ENCODE peak calls at places on chromosomes 6 and 20, in five cellular contexts. P is CD8-positive, alpha-beta T cell; Q is GM23338; X is neural progenitor cell; J is astrocyte. H is an unnamed sample. For H3K27me3, the result is how much of the 10 kb centered on the place peaks cover.

GRCh38 chr20:60358101-60358500 is 399.9 kb downstream of the CDH26 start:
- DNase-seq in P (no peak), Q (no peak), X (no peak), J (no peak), H (no peak)

GRCh38 chr6:1053587-1053986 is 258.3 kb upstream of the FOXQ1 start:
- DNase-seq in P (no peak), Q (no peak), X (no peak), J (no peak), H (no peak)

GRCh38 chr6:106085984-106086832 is at the start of gene PRDM1:
- DNase-seq in P (peak), Q (peak), X (peak), J (peak), H (peak)

GRCh38 chr6:8175046-8175777 is 72.9 kb upstream of the EEF1E1 start:
- DNase-seq in P (no peak), Q (no peak), X (no peak), J (no peak), H (no peak)

GRCh38 chr20:58612021-58612700 is 38.9 kb upstream of the STX16 start:
- DNase-seq in P (no peak), Q (no peak), X (no peak), J (peak), H (peak)

GRCh38 chr6:107460074-107460631 is 789 bp upstream of the PDSS2 start:
- DNase-seq in P (no peak), Q (peak), X (no peak), J (no peak), H (no peak)

GRCh38 chr20:52975024-52975732 is 3.0 kb downstream of the TSHZ2 start:
- DNase-seq in P (no peak), Q (no peak), X (no peak), J (peak), H (peak)

GRCh38 chr20:49713779-49714712 is at the start of gene B4GALT5:
- DNase-seq in P (peak), Q (peak), X (peak), J (peak), H (peak)

GRCh38 chr20:32521780-32522524 is 63.2 kb downstream of the NOL4L start:
- DNase-seq in P (peak), Q (peak), X (peak), J (no peak), H (peak)

GRCh38 chr6:135673671-135674309 is 176.2 kb upstream of the AHI1 start:
- DNase-seq in P (no peak), Q (no peak), X (no peak), J (peak), H (no peak)

GRCh38 chr6:14272111-14273085 is 154.8 kb downstream of the CD83 start:
- DNase-seq in P (no peak), Q (no peak), X (no peak), J (peak), H (no peak)

GRCh38 chr20:62487125-62487524 is 11.3 kb upstream of the GATA5 start:
- DNase-seq in P (no peak), Q (no peak), X (no peak), J (no peak), H (peak)

GRCh38 chr6:14453712-14454466 is 336.3 kb downstream of the CD83 start:
- DNase-seq in P (no peak), Q (no peak), X (no peak), J (no peak), H (no peak)

GRCh38 chr20:53865905-53866786 is 204.2 kb downstream of the BCAS1 start:
- DNase-seq in P (no peak), Q (peak), X (peak), J (peak), H (no peak)

GRCh38 chr6:147116043-147116442 is 88.2 kb upstream of the STXBP5 start:
- DNase-seq in P (no peak), Q (no peak), X (no peak), J (no peak), H (no peak)

GRCh38 chr6:142235247-142235646 is 66.6 kb upstream of the ADGRG6 start:
- DNase-seq in P (no peak), Q (peak), X (no peak), J (no peak), H (no peak)

GRCh38 chr6:116881236-116881635 is 4.2 kb downstream of the RFX6 start:
- DNase-seq in P (no peak), Q (no peak), X (no peak), J (no peak), H (no peak)

GRCh38 chr6:156699017-156699421 is 78.2 kb upstream of the ARID1B start:
- DNase-seq in P (no peak), Q (no peak), X (no peak), J (peak), H (no peak)

GRCh38 chr6:3214898-3215297 is 12.6 kb downstream of the TUBB2B start:
- DNase-seq in P (no peak), Q (no peak), X (no peak), J (no peak), H (no peak)

GRCh38 chr6:25138024-25138696 is 141.0 kb upstream of the CARMIL1 start:
- DNase-seq in P (peak), Q (no peak), X (no peak), J (peak), H (peak)

GRCh38 chr20:4666001-4666470 is 55.7 kb upstream of the PRND start:
- DNase-seq in P (peak), Q (no peak), X (no peak), J (peak), H (no peak)

GRCh38 chr20:59580208-59580980 is 23.9 kb upstream of the PHACTR3 start:
- DNase-seq in P (no peak), Q (no peak), X (no peak), J (no peak), H (no peak)

GRCh38 chr20:24897974-24898373 is 51.1 kb upstream of the CST7 start:
- DNase-seq in P (no peak), Q (no peak), X (no peak), J (no peak), H (no peak)

GRCh38 chr6:1390071-1390804 is 862 bp downstream of the FOXF2 start:
- DNase-seq in P (no peak), Q (peak), X (peak), J (peak), H (no peak)

GRCh38 chr6:43096451-43097097 is 20.5 kb downstream of the PTK7 start:
- DNase-seq in P (no peak), Q (peak), X (peak), J (peak), H (no peak)

GRCh38 chr6:139540276-139540675 is 165.8 kb upstream of the CITED2 start:
- DNase-seq in P (peak), Q (no peak), X (no peak), J (peak), H (no peak)

GRCh38 chr6:3202999-3203696 is 24.3 kb downstream of the TUBB2B start:
- DNase-seq in P (no peak), Q (no peak), X (no peak), J (peak), H (no peak)

GRCh38 chr6:11653028-11653583 is 115.6 kb downstream of the TMEM170B start:
- DNase-seq in P (no peak), Q (peak), X (no peak), J (peak), H (no peak)

GRCh38 chr6:3321042-3321441 is 62.3 kb downstream of the PSMG4 start:
- DNase-seq in P (no peak), Q (no peak), X (no peak), J (no peak), H (no peak)

GRCh38 chr6:167968091-167968490 is 29.4 kb upstream of the KIF25 start:
- DNase-seq in P (no peak), Q (peak), X (peak), J (no peak), H (peak)

GRCh38 chr6:149897015-149897697 is 757 bp downstream of the RAET1E start:
- DNase-seq in P (no peak), Q (no peak), X (no peak), J (peak), H (peak)

GRCh38 chr6:122289721-122290501 is 109.5 kb upstream of the HSF2 start:
- DNase-seq in P (no peak), Q (peak), X (peak), J (peak), H (no peak)

GRCh38 chr6:79261666-79262065 is 27.2 kb upstream of the HMGN3 start:
- DNase-seq in P (no peak), Q (no peak), X (no peak), J (no peak), H (no peak)

GRCh38 chr6:137705166-137706064 is 161.6 kb upstream of the TNFAIP3 start:
- DNase-seq in P (peak), Q (peak), X (peak), J (peak), H (peak)

GRCh38 chr6:5112065-5112799 is 27.1 kb downstream of the PPP1R3G start:
- DNase-seq in P (no peak), Q (no peak), X (no peak), J (peak), H (no peak)

GRCh38 chr20:31687777-31688176 is 34.9 kb downstream of the BCL2L1 start:
- DNase-seq in P (no peak), Q (no peak), X (no peak), J (no peak), H (no peak)

GRCh38 chr20:61440548-61441055 is 188.5 kb downstream of the CDH4 start:
- DNase-seq in P (no peak), Q (no peak), X (peak), J (no peak), H (no peak)
- H3K4me3 ChIP-seq in P (no peak), Q (no peak), X (no peak), J (no peak), H (no peak)

DNA sequence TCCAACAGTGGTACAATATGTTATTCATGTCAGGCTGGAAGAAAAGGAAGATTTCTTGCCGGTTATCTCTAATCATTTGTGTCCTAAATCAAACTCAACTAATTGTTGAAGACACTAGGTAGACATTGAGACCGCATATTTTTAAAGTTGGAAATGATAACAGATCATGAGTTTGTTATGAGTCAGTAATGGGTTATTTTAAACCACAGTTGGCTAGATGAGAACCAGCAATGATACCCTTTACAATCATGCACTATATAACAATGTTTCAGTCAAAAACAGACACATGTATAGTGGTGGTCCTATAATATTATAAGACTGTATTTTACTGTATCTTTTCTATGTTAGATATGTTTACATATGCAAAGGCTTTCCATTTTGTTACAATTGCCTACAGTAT is 241.6 kb downstream of the LMBRD1 start:
- DNase-seq in P (no peak), Q (no peak), X (no peak), J (no peak), H (no peak)
- TF ChIP-seq CTCF in P (no peak), Q (no peak), X (no peak), J (no peak), H (no peak)

GRCh38 chr20:44707259-44707580 is 7.9 kb upstream of the CCN5 start:
- DNase-seq in P (no peak), Q (no peak), X (no peak), J (no peak), H (no peak)
- H3K27me3 ChIP-seq in P (under half), Q (under half), X (under half), J (under half), H (under half)

GRCh38 chr6:75748743-75749538 is at the start of gene MYO6:
- DNase-seq in P (peak), Q (peak), X (peak), J (peak), H (peak)
- H3K4me3 ChIP-seq in P (peak), Q (peak), X (peak), J (peak), H (peak)

DNA sequence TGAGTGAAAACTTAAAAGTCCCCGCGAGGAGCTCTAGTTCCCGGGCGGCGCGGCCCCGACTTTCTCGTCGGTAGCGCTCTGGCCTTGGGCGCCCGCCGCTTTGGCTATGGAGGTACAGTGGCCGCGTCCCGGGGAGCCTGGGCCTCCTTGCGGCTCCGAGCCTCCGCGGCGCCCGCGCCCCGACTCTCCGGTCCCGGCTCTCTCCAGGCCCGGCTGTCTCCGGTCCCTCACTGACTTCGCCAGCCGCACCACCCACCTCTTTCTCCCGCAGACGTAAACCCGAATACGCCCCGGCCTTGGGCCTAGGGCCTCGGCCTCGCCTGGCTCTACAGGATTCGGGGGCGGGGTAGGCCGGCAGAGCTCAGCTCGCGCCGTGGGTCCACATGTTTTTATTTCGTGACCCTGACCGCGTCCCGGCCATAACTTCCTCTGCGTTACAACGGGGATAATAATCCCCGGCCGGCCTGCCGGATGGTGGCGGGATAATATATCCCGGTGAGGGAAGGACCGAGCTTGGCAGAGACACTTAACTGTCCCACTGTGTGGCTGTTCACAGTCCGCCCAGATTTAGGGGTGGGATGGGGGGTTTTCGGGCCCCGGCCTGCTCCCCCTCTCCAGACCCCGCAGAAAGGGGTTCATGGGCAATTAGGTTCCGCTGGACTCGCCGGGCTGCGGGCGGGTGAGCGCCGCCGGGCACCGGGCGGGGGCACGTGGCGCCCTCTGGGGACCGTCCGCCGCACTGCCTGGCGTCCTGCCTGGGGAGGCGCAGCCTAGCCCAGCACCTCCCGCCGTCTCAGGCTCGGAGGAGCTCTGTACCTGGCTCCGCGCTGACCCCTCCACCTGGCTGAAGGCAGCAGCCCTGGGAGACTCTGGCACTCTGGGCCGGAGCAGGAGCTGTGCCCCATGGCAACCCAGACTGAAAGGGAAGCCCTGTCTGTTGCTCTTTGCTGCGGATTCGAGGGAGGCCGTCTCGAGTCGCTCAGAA is 10.1 kb upstream of the TBX18 start:
- DNase-seq in P (no peak), Q (peak), X (peak), J (no peak), H (peak)
- TF ChIP-seq CTCF in P (no peak), Q (peak), X (peak), J (peak), H (peak)

DNA sequence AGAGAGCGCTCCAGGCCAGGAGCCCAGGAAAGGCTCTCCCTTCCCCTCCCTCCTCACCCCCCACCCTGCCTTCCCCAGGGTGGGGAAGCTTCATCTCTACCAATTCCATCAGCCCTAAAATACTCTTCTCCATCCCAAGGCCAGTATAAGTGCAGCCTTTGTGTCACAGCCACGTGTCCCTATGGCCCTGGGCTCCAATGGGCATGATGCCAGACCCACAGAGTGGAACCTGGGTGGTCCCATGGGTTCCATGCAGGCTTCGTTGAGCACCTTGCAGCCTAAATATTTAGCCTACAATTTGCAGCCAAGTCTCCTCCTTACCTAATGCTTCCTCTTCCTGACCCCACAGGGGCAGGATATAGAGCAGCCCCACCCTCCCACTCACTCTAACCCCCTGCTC is 976 bp upstream of the MATN4 start:
- DNase-seq in P (no peak), Q (no peak), X (no peak), J (no peak), H (no peak)
- H3K27me3 ChIP-seq in P (under half), Q (under half), X (under half), J (under half), H (under half)